ENCODE peak calls at places on chromosomes 4 and X, in ten cellular contexts. One of them, this sample, is unnamed.

GRCh38 chr4:69760455-69760854 is at the start of gene SULT1B1:
- DNase-seq in effector memory CD4-positive, alpha-beta T cell: peak; percentile 7
- DNase-seq in MV-4-11: peak; percentile 84
- DNase-seq in foreskin fibroblast: peak; percentile 82
- DNase-seq in small intestine: peak; percentile 95
- DNase-seq in Daoy: peak; percentile 2
- DNase-seq in WERI-Rb-1: no peak
- DNase-seq in mucosa of gallbladder: peak; percentile 30
- DNase-seq in AG09309: no peak
- DNase-seq in fibroblast of the conjunctiva: peak; percentile 72
- DNase-seq in this sample: peak; percentile 25

GRCh38 chrX:45846328-45846727 is 645.7 kb upstream of the DIPK2B start:
- DNase-seq in effector memory CD4-positive, alpha-beta T cell: no peak
- DNase-seq in MV-4-11: no peak
- DNase-seq in foreskin fibroblast: no peak
- DNase-seq in small intestine: no peak
- DNase-seq in Daoy: no peak
- DNase-seq in WERI-Rb-1: no peak
- DNase-seq in mucosa of gallbladder: no peak
- DNase-seq in AG09309: no peak
- DNase-seq in fibroblast of the conjunctiva: no peak
- DNase-seq in this sample: no peak

GRCh38 chr4:48033825-48034413 is 17.3 kb downstream of the NIPAL1 start:
- DNase-seq in effector memory CD4-positive, alpha-beta T cell: peak; percentile 36
- DNase-seq in MV-4-11: peak; percentile 44
- DNase-seq in foreskin fibroblast: no peak
- DNase-seq in small intestine: peak; percentile 62
- DNase-seq in Daoy: peak; percentile 44
- DNase-seq in WERI-Rb-1: peak; percentile 53
- DNase-seq in mucosa of gallbladder: no peak
- DNase-seq in AG09309: no peak
- DNase-seq in fibroblast of the conjunctiva: no peak
- DNase-seq in this sample: no peak

GRCh38 chr4:71188197-71188625 is 150.6 kb upstream of the SLC4A4 start:
- DNase-seq in effector memory CD4-positive, alpha-beta T cell: no peak
- DNase-seq in MV-4-11: no peak
- DNase-seq in foreskin fibroblast: no peak
- DNase-seq in small intestine: peak; percentile 24
- DNase-seq in Daoy: peak; percentile 5
- DNase-seq in WERI-Rb-1: no peak
- DNase-seq in mucosa of gallbladder: no peak
- DNase-seq in AG09309: no peak
- DNase-seq in fibroblast of the conjunctiva: no peak
- DNase-seq in this sample: no peak

GRCh38 chrX:147884958-147885357 is 26.8 kb upstream of the FMR1 start:
- DNase-seq in effector memory CD4-positive, alpha-beta T cell: no peak
- DNase-seq in MV-4-11: peak; percentile 88
- DNase-seq in foreskin fibroblast: no peak
- DNase-seq in small intestine: peak; percentile 32
- DNase-seq in Daoy: no peak
- DNase-seq in WERI-Rb-1: no peak
- DNase-seq in mucosa of gallbladder: no peak
- DNase-seq in AG09309: no peak
- DNase-seq in fibroblast of the conjunctiva: no peak
- DNase-seq in this sample: no peak

GRCh38 chr4:40502220-40502619 is 127.4 kb downstream of the RBM47 start:
- DNase-seq in effector memory CD4-positive, alpha-beta T cell: no peak
- DNase-seq in MV-4-11: peak; percentile 35
- DNase-seq in foreskin fibroblast: no peak
- DNase-seq in small intestine: no peak
- DNase-seq in Daoy: no peak
- DNase-seq in WERI-Rb-1: no peak
- DNase-seq in mucosa of gallbladder: no peak
- DNase-seq in AG09309: no peak
- DNase-seq in fibroblast of the conjunctiva: no peak
- DNase-seq in this sample: no peak

GRCh38 chr4:57063518-57063917 is 46.7 kb downstream of the IGFBP7 start:
- DNase-seq in effector memory CD4-positive, alpha-beta T cell: no peak
- DNase-seq in MV-4-11: no peak
- DNase-seq in foreskin fibroblast: no peak
- DNase-seq in small intestine: no peak
- DNase-seq in Daoy: no peak
- DNase-seq in WERI-Rb-1: no peak
- DNase-seq in mucosa of gallbladder: no peak
- DNase-seq in AG09309: no peak
- DNase-seq in fibroblast of the conjunctiva: no peak
- DNase-seq in this sample: no peak

GRCh38 chrX:24760601-24761000 is 66.9 kb downstream of the POLA1 start:
- DNase-seq in effector memory CD4-positive, alpha-beta T cell: no peak
- DNase-seq in MV-4-11: no peak
- DNase-seq in foreskin fibroblast: peak; percentile 17
- DNase-seq in small intestine: no peak
- DNase-seq in Daoy: peak; percentile 31
- DNase-seq in WERI-Rb-1: no peak
- DNase-seq in mucosa of gallbladder: no peak
- DNase-seq in AG09309: peak; percentile 17
- DNase-seq in fibroblast of the conjunctiva: no peak
- DNase-seq in this sample: peak; percentile 4

GRCh38 chr4:179114615-179115014 is 1672.4 kb upstream of the AGA start:
- DNase-seq in effector memory CD4-positive, alpha-beta T cell: no peak
- DNase-seq in MV-4-11: no peak
- DNase-seq in foreskin fibroblast: no peak
- DNase-seq in small intestine: no peak
- DNase-seq in Daoy: no peak
- DNase-seq in WERI-Rb-1: no peak
- DNase-seq in mucosa of gallbladder: no peak
- DNase-seq in AG09309: no peak
- DNase-seq in fibroblast of the conjunctiva: no peak
- DNase-seq in this sample: no peak

GRCh38 chrX:39427492-39428289 is 626.4 kb downstream of the MID1IP1 start:
- DNase-seq in effector memory CD4-positive, alpha-beta T cell: no peak
- DNase-seq in MV-4-11: peak; percentile 85
- DNase-seq in foreskin fibroblast: peak; percentile 24
- DNase-seq in small intestine: no peak
- DNase-seq in Daoy: peak; percentile 57
- DNase-seq in WERI-Rb-1: no peak
- DNase-seq in mucosa of gallbladder: no peak
- DNase-seq in AG09309: no peak
- DNase-seq in fibroblast of the conjunctiva: peak; percentile 1
- DNase-seq in this sample: no peak

This sample was measured in HFF-Myc.